ENCODE peak calls at places on chromosome 3, in five cellular contexts. One of them, this sample, is unnamed.

GRCh38 chr3:38002291-38002876 is 11.8 kb downstream of the VILL start:
- DNase-seq in MCF 10A: no peak
- DNase-seq in brain microvascular endothelial cell: no peak
- DNase-seq in PC-9: no peak
- DNase-seq in WERI-Rb-1: no peak
- DNase-seq in this sample: no peak

GRCh38 chr3:46986055-46986730 is 6.7 kb downstream of the NBEAL2 start:
- DNase-seq in WERI-Rb-1: no peak
- DNase-seq in brain microvascular endothelial cell: no peak
- DNase-seq in PC-9: no peak
- DNase-seq in MCF 10A: no peak
- DNase-seq in this sample: no peak

GRCh38 chr3:50130436-50130835 is 24.7 kb upstream of the SEMA3F start:
- DNase-seq in brain microvascular endothelial cell: no peak
- DNase-seq in MCF 10A: no peak
- DNase-seq in PC-9: no peak
- DNase-seq in WERI-Rb-1: no peak
- DNase-seq in this sample: no peak

GRCh38 chr3:113035387-113035982 is 44.7 kb downstream of the GTPBP8 start:
- DNase-seq in brain microvascular endothelial cell: peak; percentile 54
- DNase-seq in PC-9: peak; percentile 53
- DNase-seq in WERI-Rb-1: peak; percentile 54
- DNase-seq in MCF 10A: peak; percentile 76
- DNase-seq in this sample: peak; percentile 77

GRCh38 chr3:52119826-52120225 is 34.4 kb downstream of the POC1A start:
- DNase-seq in MCF 10A: no peak
- DNase-seq in PC-9: no peak
- DNase-seq in brain microvascular endothelial cell: no peak
- DNase-seq in WERI-Rb-1: no peak
- DNase-seq in this sample: no peak

GRCh38 chr3:142603340-142603730 is 7.1 kb downstream of the PLS1 start:
- DNase-seq in brain microvascular endothelial cell: no peak
- DNase-seq in MCF 10A: no peak
- DNase-seq in WERI-Rb-1: no peak
- DNase-seq in PC-9: no peak
- DNase-seq in this sample: no peak

GRCh38 chr3:10205461-10206165 is 40.9 kb downstream of the IRAK2 start:
- DNase-seq in MCF 10A: peak; percentile 96
- DNase-seq in brain microvascular endothelial cell: peak; percentile 84
- DNase-seq in PC-9: peak; percentile 86
- DNase-seq in WERI-Rb-1: no peak
- DNase-seq in this sample: no peak

GRCh38 chr3:20256144-20256543 is 70.1 kb upstream of the SGO1 start:
- DNase-seq in WERI-Rb-1: no peak
- DNase-seq in PC-9: no peak
- DNase-seq in brain microvascular endothelial cell: no peak
- DNase-seq in MCF 10A: no peak
- DNase-seq in this sample: no peak

GRCh38 chr3:55858302-55858701 is 371.2 kb upstream of the WNT5A start:
- DNase-seq in brain microvascular endothelial cell: no peak
- DNase-seq in PC-9: no peak
- DNase-seq in MCF 10A: no peak
- DNase-seq in WERI-Rb-1: no peak
- DNase-seq in this sample: no peak

GRCh38 chr3:126134219-126134975 is 46.0 kb downstream of the ALDH1L1 start:
- DNase-seq in MCF 10A: peak; percentile 63
- DNase-seq in PC-9: no peak
- DNase-seq in brain microvascular endothelial cell: peak; percentile 34
- DNase-seq in WERI-Rb-1: peak; percentile 82
- DNase-seq in this sample: peak; percentile 87

GRCh38 chr3:94106268-94106667 is 43.4 kb downstream of the NSUN3 start:
- DNase-seq in WERI-Rb-1: no peak
- DNase-seq in PC-9: no peak
- DNase-seq in brain microvascular endothelial cell: no peak
- DNase-seq in MCF 10A: no peak
- DNase-seq in this sample: no peak

GRCh38 chr3:151387443-151388241 is 3.1 kb upstream of the P2RY12 start:
- DNase-seq in PC-9: no peak
- DNase-seq in WERI-Rb-1: no peak
- DNase-seq in MCF 10A: no peak
- DNase-seq in brain microvascular endothelial cell: no peak
- DNase-seq in this sample: no peak

GRCh38 chr3:48503406-48504050 is 446 bp downstream of the SHISA5 start:
- DNase-seq in brain microvascular endothelial cell: peak; percentile 29
- DNase-seq in MCF 10A: peak; percentile 45
- DNase-seq in PC-9: no peak
- DNase-seq in WERI-Rb-1: no peak
- DNase-seq in this sample: peak; percentile 61

GRCh38 chr3:190513409-190514162 is at the start of gene IL1RAP:
- DNase-seq in WERI-Rb-1: peak; percentile 66
- DNase-seq in PC-9: peak; percentile 88
- DNase-seq in MCF 10A: peak; percentile 95
- DNase-seq in brain microvascular endothelial cell: peak; percentile 81
- DNase-seq in this sample: peak; percentile 96

GRCh38 chr3:111812680-111813079 is 46.4 kb upstream of the PHLDB2 start:
- DNase-seq in brain microvascular endothelial cell: no peak
- DNase-seq in WERI-Rb-1: no peak
- DNase-seq in MCF 10A: no peak
- DNase-seq in PC-9: no peak
- DNase-seq in this sample: no peak

GRCh38 chr3:160287666-160288065 is 62.4 kb downstream of the C3orf80 start:
- DNase-seq in MCF 10A: peak; percentile 4
- DNase-seq in PC-9: no peak
- DNase-seq in WERI-Rb-1: no peak
- DNase-seq in brain microvascular endothelial cell: no peak
- DNase-seq in this sample: no peak

GRCh38 chr3:136042608-136043221 is 77.2 kb downstream of the PPP2R3A start:
- DNase-seq in MCF 10A: peak; percentile 65
- DNase-seq in brain microvascular endothelial cell: peak; percentile 15
- DNase-seq in PC-9: peak; percentile 48
- DNase-seq in WERI-Rb-1: no peak
- DNase-seq in this sample: peak; percentile 63

GRCh38 chr3:146972726-146973125 is 367.6 kb upstream of the PLSCR5 start:
- DNase-seq in WERI-Rb-1: no peak
- DNase-seq in MCF 10A: no peak
- DNase-seq in brain microvascular endothelial cell: peak; percentile 53
- DNase-seq in PC-9: no peak
- DNase-seq in this sample: no peak

GRCh38 chr3:101223016-101223415 is 97.4 kb downstream of the IMPG2 start:
- DNase-seq in MCF 10A: no peak
- DNase-seq in PC-9: no peak
- DNase-seq in brain microvascular endothelial cell: no peak
- DNase-seq in WERI-Rb-1: no peak
- DNase-seq in this sample: no peak

GRCh38 chr3:14537590-14538450 is 2.3 kb downstream of the GRIP2 start:
- DNase-seq in WERI-Rb-1: peak; percentile 57
- DNase-seq in PC-9: no peak
- DNase-seq in MCF 10A: no peak
- DNase-seq in brain microvascular endothelial cell: no peak
- DNase-seq in this sample: no peak

DNA sequence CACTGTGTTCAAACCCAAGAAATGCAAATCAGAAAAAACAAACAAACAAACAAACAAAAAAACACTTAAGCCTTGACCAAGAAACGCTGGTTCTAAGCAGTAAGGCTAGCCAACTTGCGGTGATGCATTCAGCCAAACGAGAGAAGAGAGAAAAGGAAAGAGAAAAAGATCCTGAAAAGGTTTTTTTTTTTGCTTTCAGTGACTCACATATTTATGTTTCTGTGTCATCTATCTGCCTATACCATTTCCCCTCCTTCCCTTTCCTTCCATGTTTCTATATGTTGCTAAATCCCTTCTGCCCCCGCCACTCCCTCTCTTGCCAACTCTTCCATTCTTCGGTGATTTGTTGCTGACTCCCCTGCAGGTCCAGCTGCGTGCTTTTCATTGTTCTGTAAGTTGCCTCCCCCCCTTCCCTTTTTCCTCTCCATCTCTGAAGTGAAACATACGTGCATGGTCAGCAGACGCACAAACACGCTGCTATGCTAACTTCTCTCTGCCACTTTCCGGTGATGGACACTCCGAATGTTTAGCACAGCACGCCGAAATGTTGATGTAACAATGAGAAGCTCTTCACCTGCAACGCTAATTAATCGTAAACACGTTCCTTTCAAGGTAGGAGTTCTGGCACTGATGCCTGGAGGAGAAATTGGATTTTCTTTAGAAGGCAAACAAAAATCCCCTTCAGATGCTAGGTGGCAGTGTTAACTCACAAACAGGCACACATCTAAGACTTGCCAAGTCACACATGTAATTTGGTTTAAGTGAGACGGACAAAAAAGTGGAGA is 154.5 kb downstream of the TUSC7 start:
- DNase-seq in PC-9: no peak
- DNase-seq in WERI-Rb-1: no peak
- DNase-seq in MCF 10A: peak; percentile 51
- DNase-seq in brain microvascular endothelial cell: peak; percentile 39
- DNase-seq in this sample: peak; percentile 77
- TF ChIP-seq CTCF in PC-9: peak; percentile 50
- TF ChIP-seq CTCF in WERI-Rb-1: peak; percentile 37
- TF ChIP-seq CTCF in MCF 10A: peak; percentile 46
- TF ChIP-seq CTCF in brain microvascular endothelial cell: peak; percentile 61
- TF ChIP-seq CTCF in this sample: peak; percentile 73

GRCh38 chr3:158909870-158910269 is 108.0 kb downstream of the MFSD1 start:
- DNase-seq in WERI-Rb-1: no peak
- DNase-seq in MCF 10A: no peak
- DNase-seq in brain microvascular endothelial cell: peak; percentile 31
- DNase-seq in PC-9: no peak
- DNase-seq in this sample: no peak

GRCh38 chr3:158911586-158911985 is 109.7 kb downstream of the MFSD1 start:
- DNase-seq in brain microvascular endothelial cell: no peak
- DNase-seq in PC-9: no peak
- DNase-seq in WERI-Rb-1: no peak
- DNase-seq in MCF 10A: peak; percentile 23
- DNase-seq in this sample: no peak

GRCh38 chr3:158908187-158908762 is 106.4 kb downstream of the MFSD1 start:
- DNase-seq in MCF 10A: no peak
- DNase-seq in WERI-Rb-1: no peak
- DNase-seq in PC-9: no peak
- DNase-seq in brain microvascular endothelial cell: no peak
- DNase-seq in this sample: no peak

GRCh38 chr3:158912621-158913020 is 110.8 kb downstream of the MFSD1 start:
- DNase-seq in WERI-Rb-1: no peak
- DNase-seq in brain microvascular endothelial cell: peak; percentile 15
- DNase-seq in MCF 10A: no peak
- DNase-seq in PC-9: no peak
- DNase-seq in this sample: no peak

GRCh38 chr3:158912188-158912587 is 110.3 kb downstream of the MFSD1 start:
- DNase-seq in WERI-Rb-1: no peak
- DNase-seq in MCF 10A: no peak
- DNase-seq in brain microvascular endothelial cell: no peak
- DNase-seq in PC-9: no peak
- DNase-seq in this sample: no peak
- TF ChIP-seq CTCF in WERI-Rb-1: peak; percentile 40
- TF ChIP-seq CTCF in MCF 10A: no peak
- TF ChIP-seq CTCF in brain microvascular endothelial cell: peak; percentile 47
- TF ChIP-seq CTCF in PC-9: peak; percentile 13
- TF ChIP-seq CTCF in this sample: peak; percentile 45

DNA sequence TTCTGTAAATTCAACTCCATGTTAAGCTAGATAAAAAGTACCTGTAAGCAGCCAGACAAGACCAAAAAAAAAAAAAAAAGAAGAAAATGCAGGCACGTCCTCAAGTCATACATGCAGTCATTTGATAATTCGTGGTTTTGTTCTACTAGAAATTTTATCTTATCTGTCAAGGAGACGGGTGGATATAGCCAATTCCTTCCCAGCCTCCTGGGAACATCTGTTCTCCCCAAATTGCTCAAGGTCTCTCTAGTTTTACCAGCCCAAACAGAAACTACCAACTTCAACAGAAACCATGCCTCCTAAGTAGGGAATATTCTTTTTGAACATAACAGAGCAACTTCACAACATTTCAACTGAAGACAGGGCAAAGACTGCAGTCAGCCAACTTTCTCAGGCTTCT is 19.5 kb downstream of the RYK start:
- DNase-seq in PC-9: no peak
- DNase-seq in WERI-Rb-1: no peak
- DNase-seq in MCF 10A: no peak
- DNase-seq in brain microvascular endothelial cell: no peak
- DNase-seq in this sample: no peak
- TF ChIP-seq CTCF in PC-9: no peak
- TF ChIP-seq CTCF in WERI-Rb-1: no peak
- TF ChIP-seq CTCF in MCF 10A: no peak
- TF ChIP-seq CTCF in brain microvascular endothelial cell: no peak
- TF ChIP-seq CTCF in this sample: no peak

GRCh38 chr3:162517110-162517509 is 1020.5 kb downstream of the OTOL1 start:
- DNase-seq in PC-9: no peak
- DNase-seq in brain microvascular endothelial cell: no peak
- DNase-seq in WERI-Rb-1: no peak
- DNase-seq in MCF 10A: no peak
- DNase-seq in this sample: no peak
- TF ChIP-seq CTCF in PC-9: no peak
- TF ChIP-seq CTCF in brain microvascular endothelial cell: no peak
- TF ChIP-seq CTCF in WERI-Rb-1: no peak
- TF ChIP-seq CTCF in MCF 10A: no peak
- TF ChIP-seq CTCF in this sample: no peak

GRCh38 chr3:70053293-70053692 is 53.8 kb downstream of the SAMMSON start:
- DNase-seq in PC-9: no peak
- DNase-seq in WERI-Rb-1: no peak
- DNase-seq in MCF 10A: peak; percentile 33
- DNase-seq in brain microvascular endothelial cell: peak; percentile 69
- DNase-seq in this sample: no peak

DNA sequence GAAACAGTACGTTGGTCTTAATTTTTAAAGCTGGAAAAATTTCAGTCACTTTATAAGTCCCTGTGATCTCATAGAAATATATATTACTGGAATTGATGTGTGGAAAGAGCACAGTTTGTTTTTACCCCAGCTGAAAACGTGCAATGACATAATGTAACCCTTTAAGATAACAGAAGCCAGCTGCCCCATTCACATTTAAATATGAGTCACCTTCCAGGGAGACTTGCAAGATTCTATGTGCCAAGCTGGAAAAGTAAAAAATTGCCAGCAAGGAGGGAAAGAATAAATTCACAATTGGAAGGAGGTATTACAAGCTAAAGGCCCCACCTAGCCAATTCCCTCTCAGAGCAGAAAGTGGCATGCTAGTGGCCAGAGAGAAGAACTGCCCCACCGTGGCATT is 50.2 kb downstream of the SAMMSON start:
- DNase-seq in brain microvascular endothelial cell: peak; percentile 48
- DNase-seq in MCF 10A: peak; percentile 12
- DNase-seq in WERI-Rb-1: no peak
- DNase-seq in PC-9: no peak
- DNase-seq in this sample: no peak
- TF ChIP-seq CTCF in brain microvascular endothelial cell: no peak
- TF ChIP-seq CTCF in MCF 10A: no peak
- TF ChIP-seq CTCF in WERI-Rb-1: no peak
- TF ChIP-seq CTCF in PC-9: no peak
- TF ChIP-seq CTCF in this sample: no peak